ENCODE peak calls at places on chromosome X, in four cellular contexts. One of them, this sample, is unnamed.

GRCh38 chrX:45508459-45508858 is 307.8 kb upstream of the DIPK2B start:
- DNase-seq in Panc1: no peak
- DNase-seq in K562: no peak
- DNase-seq in HCT116: no peak
- DNase-seq in this sample: no peak

GRCh38 chrX:96770315-96770714 is 85.7 kb downstream of the DIAPH2 start:
- DNase-seq in K562: peak; percentile 2
- DNase-seq in Panc1: no peak
- DNase-seq in HCT116: no peak
- DNase-seq in this sample: peak; percentile 0

GRCh38 chrX:48520976-48521352 is 644 bp upstream of the EBP start:
- DNase-seq in Panc1: no peak
- DNase-seq in HCT116: no peak
- DNase-seq in K562: peak; percentile 57
- DNase-seq in this sample: no peak

GRCh38 chrX:20265221-20265725 is 1.4 kb downstream of the RPS6KA3 start:
- DNase-seq in HCT116: peak; percentile 41
- DNase-seq in K562: peak; percentile 70
- DNase-seq in Panc1: no peak
- DNase-seq in this sample: peak; percentile 31

GRCh38 chrX:53237056-53237455 is 12.0 kb upstream of the KDM5C start:
- DNase-seq in K562: no peak
- DNase-seq in HCT116: no peak
- DNase-seq in Panc1: no peak
- DNase-seq in this sample: no peak

GRCh38 chrX:101530944-101531343 is 19.4 kb upstream of the ARMCX1 start:
- DNase-seq in HCT116: no peak
- DNase-seq in Panc1: no peak
- DNase-seq in K562: no peak
- DNase-seq in this sample: no peak

GRCh38 chrX:115372026-115372610 is 82.6 kb downstream of the LUZP4 start:
- DNase-seq in K562: no peak
- DNase-seq in HCT116: peak; percentile 12
- DNase-seq in Panc1: peak; percentile 64
- DNase-seq in this sample: no peak

GRCh38 chrX:8504451-8504850 is 39.8 kb downstream of the VCX3B start:
- DNase-seq in K562: no peak
- DNase-seq in Panc1: no peak
- DNase-seq in HCT116: no peak
- DNase-seq in this sample: no peak

GRCh38 chrX:100512471-100512870 is 72.3 kb upstream of the TNMD start:
- DNase-seq in HCT116: peak; percentile 1
- DNase-seq in Panc1: peak; percentile 1
- DNase-seq in K562: peak; percentile 16
- DNase-seq in this sample: no peak

GRCh38 chrX:50798782-50799181 is 15.2 kb downstream of the SHROOM4 start:
- DNase-seq in K562: no peak
- DNase-seq in Panc1: no peak
- DNase-seq in HCT116: no peak
- DNase-seq in this sample: peak; percentile 57
- TF ChIP-seq TCF7L2 in K562: no peak
- TF ChIP-seq TCF7L2 in Panc1: no peak
- TF ChIP-seq TCF7L2 in HCT116: no peak
- TF ChIP-seq TCF7L2 in this sample: no peak

DNA sequence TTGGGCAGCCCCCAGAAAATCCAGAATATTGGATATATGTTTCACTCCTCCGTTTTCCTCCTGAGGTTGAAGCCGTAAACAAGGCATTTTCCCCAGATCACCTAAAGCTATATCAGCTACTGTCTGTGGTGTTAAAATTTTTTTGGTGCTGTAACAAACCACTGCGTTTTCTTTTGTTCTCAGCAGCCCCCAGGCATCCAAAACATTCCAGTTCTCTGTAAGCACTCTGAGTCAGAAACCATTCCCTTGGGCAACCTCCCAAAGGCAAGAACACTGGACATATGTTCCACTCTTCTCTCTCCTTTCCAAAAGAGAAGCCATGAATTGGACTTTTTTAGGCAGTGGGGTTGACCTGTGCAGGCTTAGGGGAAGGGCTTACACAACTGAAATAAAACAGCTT is 310.9 kb downstream of the MID1IP1 start:
- DNase-seq in Panc1: no peak
- DNase-seq in K562: no peak
- DNase-seq in HCT116: no peak
- DNase-seq in this sample: no peak
- TF ChIP-seq TCF7L2 in Panc1: no peak
- TF ChIP-seq TCF7L2 in K562: no peak
- TF ChIP-seq TCF7L2 in HCT116: no peak
- TF ChIP-seq TCF7L2 in this sample: no peak

DNA sequence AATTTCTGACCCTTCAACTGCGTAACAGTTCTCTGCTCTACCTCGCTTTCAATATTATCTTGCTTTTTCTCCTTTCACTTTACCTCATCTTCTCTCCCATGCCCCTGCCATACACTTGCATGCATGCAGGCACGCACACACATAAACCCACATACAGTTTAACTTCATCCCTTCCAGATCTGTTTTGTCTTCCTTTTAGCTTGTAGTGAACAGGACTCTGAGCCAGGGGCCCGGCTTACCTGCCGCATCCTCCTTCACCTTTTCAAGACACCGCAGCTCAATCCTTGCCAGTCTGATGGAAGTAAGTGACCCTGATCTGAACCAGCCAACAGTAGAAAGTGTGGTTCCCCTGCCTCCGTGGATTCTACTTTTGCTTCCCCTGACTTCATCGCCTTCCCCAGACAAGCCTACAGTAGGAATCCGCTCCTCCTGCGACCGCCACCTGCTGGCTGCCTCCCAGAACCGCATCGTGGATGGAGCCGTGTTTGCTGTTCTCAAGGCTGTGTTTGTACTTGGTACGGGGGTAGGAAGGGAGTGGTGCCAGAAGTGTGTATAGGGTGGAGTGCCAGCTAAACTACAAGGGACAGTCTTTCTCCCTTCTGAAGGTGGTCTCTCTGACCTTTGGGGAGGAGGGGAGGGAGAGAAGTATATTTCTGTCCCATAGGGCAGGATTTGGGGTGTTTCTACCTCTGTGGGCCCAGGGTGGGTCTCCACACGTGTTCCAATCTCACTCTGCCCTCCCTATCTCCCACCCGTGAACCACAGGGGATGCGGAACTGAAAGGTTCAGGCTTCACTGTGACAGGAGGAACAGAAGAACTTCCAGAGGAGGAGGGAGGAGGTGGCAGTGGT is 10.7 kb downstream of the MED12 start:
- DNase-seq in HCT116: no peak
- DNase-seq in Panc1: no peak
- DNase-seq in K562: peak; percentile 69
- DNase-seq in this sample: peak; percentile 35
- TF ChIP-seq TCF7L2 in HCT116: no peak
- TF ChIP-seq TCF7L2 in Panc1: no peak
- TF ChIP-seq TCF7L2 in K562: no peak
- TF ChIP-seq TCF7L2 in this sample: no peak

GRCh38 chrX:12210921-12211320 is 72.6 kb downstream of the FRMPD4 start:
- DNase-seq in HCT116: no peak
- DNase-seq in Panc1: no peak
- DNase-seq in K562: no peak
- DNase-seq in this sample: no peak

GRCh38 chrX:12206413-12206812 is 68.1 kb downstream of the FRMPD4 start:
- DNase-seq in Panc1: no peak
- DNase-seq in K562: no peak
- DNase-seq in HCT116: no peak
- DNase-seq in this sample: no peak

GRCh38 chrX:12210196-12210815 is 72.0 kb downstream of the FRMPD4 start:
- DNase-seq in K562: no peak
- DNase-seq in Panc1: no peak
- DNase-seq in HCT116: no peak
- DNase-seq in this sample: no peak
- TF ChIP-seq TCF7L2 in K562: no peak
- TF ChIP-seq TCF7L2 in Panc1: no peak
- TF ChIP-seq TCF7L2 in HCT116: no peak
- TF ChIP-seq TCF7L2 in this sample: no peak

GRCh38 chrX:134454506-134454905 is 5.5 kb upstream of the HPRT1 start:
- DNase-seq in K562: no peak
- DNase-seq in HCT116: no peak
- DNase-seq in Panc1: no peak
- DNase-seq in this sample: no peak
- TF ChIP-seq TCF7L2 in K562: no peak
- TF ChIP-seq TCF7L2 in HCT116: no peak
- TF ChIP-seq TCF7L2 in Panc1: no peak
- TF ChIP-seq TCF7L2 in this sample: no peak

GRCh38 chrX:154308108-154308946 is 12.7 kb downstream of the TKTL1 start:
- DNase-seq in HCT116: peak; percentile 24
- DNase-seq in K562: peak; percentile 59
- DNase-seq in Panc1: peak; percentile 36
- DNase-seq in this sample: peak; percentile 16
- TF ChIP-seq TCF7L2 in HCT116: no peak
- TF ChIP-seq TCF7L2 in K562: no peak
- TF ChIP-seq TCF7L2 in Panc1: no peak
- TF ChIP-seq TCF7L2 in this sample: no peak

GRCh38 chrX:153669174-153669890 is 4.3 kb downstream of the PNCK start:
- DNase-seq in K562: peak; percentile 77
- DNase-seq in Panc1: no peak
- DNase-seq in HCT116: no peak
- DNase-seq in this sample: no peak
- TF ChIP-seq TCF7L2 in K562: no peak
- TF ChIP-seq TCF7L2 in Panc1: no peak
- TF ChIP-seq TCF7L2 in HCT116: no peak
- TF ChIP-seq TCF7L2 in this sample: no peak

This sample was measured in HepG2.